ENCODE peak calls at places on chromosomes 2 and 18, in six cellular contexts. One of them, this sample, is unnamed.

GRCh38 chr18:70420151-70420898 is 131.5 kb downstream of the SOCS6 start:
- DNase-seq in tibial artery: no peak
- DNase-seq in cardiac muscle cell: peak
- DNase-seq in stimulated activated CD8-positive, alpha-beta memory T cell treated with anti-CD3 and anti-CD28 coated beads, Interleukin-4, amount 100 ng/mL, for 4 hours: no peak
- DNase-seq in stimulated activated CD4-positive, alpha-beta T cell treated with anti-CD3 and anti-CD28 coated beads, TNF-alpha, amount 100 ng/mL, for 1 hour: no peak
- DNase-seq in amniotic stem cell: no peak
- DNase-seq in this sample: no peak

GRCh38 chr18:9613550-9614400 is 584 bp downstream of the PPP4R1 start:
- DNase-seq in amniotic stem cell: no peak
- DNase-seq in stimulated activated CD4-positive, alpha-beta T cell treated with anti-CD3 and anti-CD28 coated beads, TNF-alpha, amount 100 ng/mL, for 1 hour: peak
- DNase-seq in stimulated activated CD8-positive, alpha-beta memory T cell treated with anti-CD3 and anti-CD28 coated beads, Interleukin-4, amount 100 ng/mL, for 4 hours: no peak
- DNase-seq in tibial artery: peak
- DNase-seq in cardiac muscle cell: peak
- DNase-seq in this sample: no peak

GRCh38 chr2:8656160-8656641 is 25.7 kb upstream of the ID2 start:
- DNase-seq in stimulated activated CD8-positive, alpha-beta memory T cell treated with anti-CD3 and anti-CD28 coated beads, Interleukin-4, amount 100 ng/mL, for 4 hours: no peak
- DNase-seq in amniotic stem cell: peak
- DNase-seq in tibial artery: no peak
- DNase-seq in stimulated activated CD4-positive, alpha-beta T cell treated with anti-CD3 and anti-CD28 coated beads, TNF-alpha, amount 100 ng/mL, for 1 hour: no peak
- DNase-seq in cardiac muscle cell: no peak
- DNase-seq in this sample: no peak

GRCh38 chr2:20580690-20581437 is 70.0 kb downstream of the HS1BP3 start:
- DNase-seq in tibial artery: no peak
- DNase-seq in amniotic stem cell: no peak
- DNase-seq in cardiac muscle cell: no peak
- DNase-seq in stimulated activated CD4-positive, alpha-beta T cell treated with anti-CD3 and anti-CD28 coated beads, TNF-alpha, amount 100 ng/mL, for 1 hour: no peak
- DNase-seq in stimulated activated CD8-positive, alpha-beta memory T cell treated with anti-CD3 and anti-CD28 coated beads, Interleukin-4, amount 100 ng/mL, for 4 hours: no peak
- DNase-seq in this sample: no peak

GRCh38 chr18:42052137-42052708 is 97.2 kb downstream of the PIK3C3 start:
- DNase-seq in tibial artery: no peak
- DNase-seq in cardiac muscle cell: peak
- DNase-seq in stimulated activated CD4-positive, alpha-beta T cell treated with anti-CD3 and anti-CD28 coated beads, TNF-alpha, amount 100 ng/mL, for 1 hour: no peak
- DNase-seq in amniotic stem cell: peak
- DNase-seq in stimulated activated CD8-positive, alpha-beta memory T cell treated with anti-CD3 and anti-CD28 coated beads, Interleukin-4, amount 100 ng/mL, for 4 hours: no peak
- DNase-seq in this sample: peak

GRCh38 chr2:64538764-64539433 is 14.8 kb downstream of the AFTPH start:
- DNase-seq in stimulated activated CD8-positive, alpha-beta memory T cell treated with anti-CD3 and anti-CD28 coated beads, Interleukin-4, amount 100 ng/mL, for 4 hours: no peak
- DNase-seq in tibial artery: no peak
- DNase-seq in cardiac muscle cell: no peak
- DNase-seq in stimulated activated CD4-positive, alpha-beta T cell treated with anti-CD3 and anti-CD28 coated beads, TNF-alpha, amount 100 ng/mL, for 1 hour: no peak
- DNase-seq in amniotic stem cell: no peak
- DNase-seq in this sample: no peak

GRCh38 chr18:77572537-77572936 is 322.9 kb downstream of the GALR1 start:
- DNase-seq in amniotic stem cell: no peak
- DNase-seq in stimulated activated CD8-positive, alpha-beta memory T cell treated with anti-CD3 and anti-CD28 coated beads, Interleukin-4, amount 100 ng/mL, for 4 hours: no peak
- DNase-seq in stimulated activated CD4-positive, alpha-beta T cell treated with anti-CD3 and anti-CD28 coated beads, TNF-alpha, amount 100 ng/mL, for 1 hour: no peak
- DNase-seq in tibial artery: no peak
- DNase-seq in cardiac muscle cell: no peak
- DNase-seq in this sample: no peak

GRCh38 chr2:219172231-219173154 is 2.7 kb upstream of the SLC23A3 start:
- DNase-seq in stimulated activated CD8-positive, alpha-beta memory T cell treated with anti-CD3 and anti-CD28 coated beads, Interleukin-4, amount 100 ng/mL, for 4 hours: no peak
- DNase-seq in cardiac muscle cell: no peak
- DNase-seq in stimulated activated CD4-positive, alpha-beta T cell treated with anti-CD3 and anti-CD28 coated beads, TNF-alpha, amount 100 ng/mL, for 1 hour: no peak
- DNase-seq in tibial artery: no peak
- DNase-seq in amniotic stem cell: no peak
- DNase-seq in this sample: no peak

GRCh38 chr2:201347154-201347553 is 10.0 kb downstream of the FLACC1 start:
- DNase-seq in tibial artery: no peak
- DNase-seq in stimulated activated CD4-positive, alpha-beta T cell treated with anti-CD3 and anti-CD28 coated beads, TNF-alpha, amount 100 ng/mL, for 1 hour: no peak
- DNase-seq in cardiac muscle cell: no peak
- DNase-seq in stimulated activated CD8-positive, alpha-beta memory T cell treated with anti-CD3 and anti-CD28 coated beads, Interleukin-4, amount 100 ng/mL, for 4 hours: no peak
- DNase-seq in amniotic stem cell: no peak
- DNase-seq in this sample: no peak